ENCODE peak calls at places on chromosome 16, in five cellular contexts. T, Q, S, P and B are unnamed samples.

GRCh38 chr16:2779978-2780898 is 3.2 kb upstream of the ELOB start:
- DNase-seq in T (no peak), Q (no peak), S (peak), P (no peak), B (no peak)

GRCh38 chr16:12433691-12434390 is 369.8 kb downstream of the CPPED1 start:
- DNase-seq in T (no peak), Q (no peak), S (no peak), P (no peak), B (no peak)

GRCh38 chr16:66483689-66484452 is 56.8 kb downstream of the BEAN1 start:
- DNase-seq in T (peak), Q (peak), S (peak), P (peak), B (peak)

GRCh38 chr16:56918467-56919012 is 13.4 kb upstream of the HERPUD1 start:
- DNase-seq in T (no peak), Q (no peak), S (no peak), P (no peak), B (no peak)

GRCh38 chr16:27235055-27235937 is 32.0 kb downstream of the KDM8 start:
- DNase-seq in T (peak), Q (peak), S (peak), P (peak), B (peak)

GRCh38 chr16:89811321-89811720 is 5.1 kb downstream of the FANCA start:
- DNase-seq in T (no peak), Q (no peak), S (no peak), P (no peak), B (peak)

GRCh38 chr16:61083711-61084110 is 952.5 kb downstream of the CDH8 start:
- DNase-seq in T (no peak), Q (no peak), S (no peak), P (no peak), B (no peak)

GRCh38 chr16:70589998-70590471 is 56.3 kb upstream of the IL34 start:
- DNase-seq in T (no peak), Q (peak), S (no peak), P (peak), B (no peak)

GRCh38 chr16:88974641-88975215 is 2.3 kb downstream of the CBFA2T3 start:
- DNase-seq in T (no peak), Q (no peak), S (no peak), P (no peak), B (no peak)

DNA sequence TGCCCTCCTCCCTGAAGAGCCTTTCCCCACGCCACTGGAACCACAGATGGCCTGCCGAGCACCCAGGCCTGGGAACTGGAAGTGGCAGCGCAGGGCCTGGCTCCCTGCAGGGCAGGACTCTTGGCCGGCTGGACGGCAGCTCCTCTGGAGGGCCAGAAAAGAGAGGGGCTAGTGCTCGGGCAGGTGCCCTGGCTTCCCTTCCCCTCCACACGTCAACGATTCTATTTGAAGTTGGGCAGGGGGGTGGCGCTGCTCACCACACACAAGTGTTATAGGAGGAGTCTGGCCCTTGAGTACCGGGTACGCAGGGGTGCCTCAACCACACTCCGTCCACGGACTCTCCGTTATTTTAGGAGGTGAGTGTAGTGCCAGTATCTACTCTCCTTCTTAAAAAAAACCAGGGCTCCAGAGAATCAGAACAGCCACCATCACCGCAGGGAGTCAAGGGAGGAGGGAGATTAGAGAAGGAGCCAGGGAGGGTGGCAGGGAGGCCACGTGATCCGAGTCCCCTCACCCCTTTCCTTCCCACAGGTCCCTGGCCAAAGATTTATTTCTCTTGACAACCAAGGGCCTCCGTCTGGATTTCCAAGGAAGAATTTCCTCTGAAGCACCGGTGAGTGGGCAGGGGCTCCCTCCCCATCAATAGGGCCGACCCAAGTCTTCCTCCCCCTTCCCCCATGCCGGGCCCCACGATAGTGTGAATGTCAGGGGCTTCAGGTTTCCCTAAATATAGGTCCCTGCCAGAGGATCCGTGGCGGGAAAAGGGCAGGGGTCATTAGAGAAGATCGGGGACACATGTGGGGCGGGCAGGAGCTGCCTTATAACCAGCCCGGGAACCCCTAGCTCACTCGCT is 1.4 kb upstream of the ALDOA start:
- DNase-seq in T (peak), Q (peak), S (peak), P (peak), B (peak)
- H3K4me3 ChIP-seq in T (peak), Q (peak), S (peak), P (peak), B (peak)

GRCh38 chr16:22124583-22125284 is 32.4 kb downstream of the VWA3A start:
- DNase-seq in T (no peak), Q (no peak), S (no peak), P (no peak), B (no peak)

GRCh38 chr16:22122239-22122638 is 29.9 kb downstream of the VWA3A start:
- DNase-seq in T (no peak), Q (no peak), S (no peak), P (no peak), B (no peak)

GRCh38 chr16:22120440-22120839 is 28.1 kb downstream of the VWA3A start:
- DNase-seq in T (no peak), Q (no peak), S (no peak), P (no peak), B (no peak)

GRCh38 chr16:22123759-22124490 is 31.6 kb downstream of the VWA3A start:
- DNase-seq in T (no peak), Q (no peak), S (no peak), P (no peak), B (no peak)

GRCh38 chr16:22123146-22123545 is 30.8 kb downstream of the VWA3A start:
- DNase-seq in T (no peak), Q (no peak), S (no peak), P (peak), B (peak)
- TF ChIP-seq CTCF in T (no peak), Q (no peak), S (no peak), P (peak), B (no peak)

GRCh38 chr16:78608305-78608776 is 508.9 kb downstream of the WWOX start:
- DNase-seq in T (no peak), Q (no peak), S (no peak), P (no peak), B (no peak)
- H3K4me3 ChIP-seq in T (no peak), Q (no peak), S (peak), P (no peak), B (no peak)

DNA sequence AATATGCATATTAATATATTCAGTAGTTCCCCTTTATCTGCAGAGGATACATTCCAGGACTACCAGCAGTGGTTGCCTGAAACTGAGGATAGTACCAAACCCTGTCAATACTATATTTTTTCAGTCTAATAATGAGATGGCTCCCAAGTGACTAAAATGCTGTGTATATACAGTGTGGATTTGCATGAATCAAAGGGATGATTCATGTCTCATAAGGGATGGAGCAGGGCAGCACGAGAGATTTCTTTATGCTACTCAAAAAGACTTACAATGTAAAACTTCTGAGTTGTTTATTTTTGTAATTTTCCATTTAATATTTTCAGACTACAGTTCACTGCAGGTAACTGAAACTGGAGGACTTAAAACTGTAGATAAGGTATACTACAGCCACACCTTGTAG is 674.7 kb upstream of the SALL1 start:
- DNase-seq in T (no peak), Q (no peak), S (no peak), P (no peak), B (no peak)
- TF ChIP-seq CTCF in T (no peak), Q (no peak), S (no peak), P (no peak), B (no peak)

GRCh38 chr16:50642349-50642748 is 38.8 kb downstream of the SNX20 start:
- DNase-seq in T (no peak), Q (no peak), S (no peak), P (no peak), B (no peak)

GRCh38 chr16:50644245-50644644 is 36.9 kb downstream of the SNX20 start:
- DNase-seq in T (no peak), Q (no peak), S (no peak), P (no peak), B (no peak)

GRCh38 chr16:50641818-50642187 is 39.3 kb downstream of the SNX20 start:
- DNase-seq in T (no peak), Q (no peak), S (no peak), P (no peak), B (no peak)

GRCh38 chr16:50644730-50645129 is 36.4 kb downstream of the SNX20 start:
- DNase-seq in T (no peak), Q (peak), S (no peak), P (peak), B (peak)

DNA sequence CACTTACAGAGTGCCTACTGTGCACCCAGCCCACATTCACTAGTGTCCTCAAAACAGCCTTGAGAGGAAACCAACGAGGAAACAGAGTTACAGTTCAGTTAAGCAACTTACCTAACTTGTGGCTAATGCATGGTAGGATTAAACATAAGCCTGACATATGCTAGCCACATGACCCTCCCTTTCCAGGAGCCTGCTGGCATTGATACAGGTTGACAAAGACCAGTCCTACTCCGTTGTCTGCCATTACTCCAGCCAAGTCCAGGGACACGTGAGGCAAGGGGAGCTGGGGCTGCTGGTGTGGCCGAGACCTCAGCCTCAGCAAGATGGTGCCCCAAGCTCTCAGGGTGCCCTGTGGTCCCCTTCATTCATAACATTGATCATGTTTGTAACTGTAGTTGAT is 37.9 kb downstream of the SNX20 start:
- DNase-seq in T (no peak), Q (no peak), S (no peak), P (no peak), B (no peak)
- H3K4me3 ChIP-seq in T (no peak), Q (no peak), S (no peak), P (no peak), B (no peak)

GRCh38 chr16:87661561-87661960 is 59.3 kb downstream of the JPH3 start:
- DNase-seq in T (no peak), Q (peak), S (no peak), P (peak), B (peak)
- TF ChIP-seq CTCF in T (no peak), Q (no peak), S (no peak), P (no peak), B (no peak)

GRCh38 chr16:52964290-52964689 is 88.4 kb downstream of the CHD9NB start:
- DNase-seq in T (no peak), Q (no peak), S (no peak), P (no peak), B (no peak)

GRCh38 chr16:52958951-52959350 is 93.7 kb downstream of the CHD9NB start:
- DNase-seq in T (no peak), Q (no peak), S (no peak), P (no peak), B (no peak)

GRCh38 chr16:52963471-52963870 is 89.2 kb downstream of the CHD9NB start:
- DNase-seq in T (no peak), Q (no peak), S (no peak), P (no peak), B (no peak)
- H3K4me3 ChIP-seq in T (no peak), Q (no peak), S (no peak), P (no peak), B (no peak)

DNA sequence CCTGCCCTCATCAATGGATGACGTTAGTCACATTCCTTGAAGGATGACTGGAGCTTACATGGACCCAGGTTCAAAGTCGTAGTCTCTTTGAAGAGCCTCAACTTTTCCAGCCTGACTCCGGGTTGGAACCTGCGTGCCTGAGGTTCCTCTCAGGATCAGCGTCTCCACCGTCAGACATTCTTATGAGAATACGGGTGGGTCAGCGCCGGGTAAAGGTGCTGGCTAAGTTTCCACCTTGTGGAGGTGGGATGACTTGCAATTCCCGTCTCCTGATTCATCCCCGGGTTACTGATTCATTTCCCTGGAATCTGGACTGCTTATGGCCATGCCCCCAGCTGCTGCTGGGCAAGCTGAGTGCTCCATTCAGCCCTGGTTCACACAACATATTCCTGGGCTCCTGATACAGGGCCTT is 38.9 kb upstream of the CMIP start:
- DNase-seq in T (no peak), Q (peak), S (no peak), P (peak), B (no peak)
- TF ChIP-seq CTCF in T (no peak), Q (peak), S (no peak), P (peak), B (no peak)

DNA sequence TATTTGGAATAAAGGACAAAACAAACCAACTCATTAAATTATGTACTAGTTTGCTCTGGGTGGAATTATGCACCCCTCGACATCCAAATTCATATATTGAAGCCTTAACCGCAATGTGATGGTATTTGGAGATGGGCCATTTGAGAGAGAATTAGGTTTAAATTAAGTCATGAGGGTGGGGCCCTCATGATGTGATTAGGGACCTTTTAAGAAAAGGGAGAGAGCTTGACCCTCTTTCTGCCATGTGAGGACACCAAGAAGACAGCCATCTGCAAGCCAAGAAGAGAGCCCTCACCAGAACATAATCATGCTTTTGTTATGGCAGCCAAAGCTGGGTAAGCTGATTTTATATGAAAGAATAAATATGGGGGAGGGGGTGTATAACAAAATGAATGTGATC is 2.0 kb downstream of the C16orf87 start:
- DNase-seq in T (no peak), Q (no peak), S (no peak), P (no peak), B (peak)
- H3K4me3 ChIP-seq in T (no peak), Q (peak), S (no peak), P (no peak), B (peak)